ENCODE peak calls at places on chromosome 5, in nine cellular contexts. One of them, this sample, is unnamed.
A peak's percentile ranks its signal among the peaks of the same experiment; 100 is the strongest.

GRCh38 chr5:68339921-68340321 is 124.4 kb downstream of the PIK3R1 start:
- DNase-seq in stomach: no peak
- DNase-seq in fibroblast of the aortic adventitia: no peak
- DNase-seq in CD8-positive, alpha-beta T cell: no peak
- DNase-seq in sigmoid colon: no peak
- DNase-seq in progenitor cell of endocrine pancreas: no peak
- DNase-seq in IMR-90: no peak
- DNase-seq in cardiac fibroblast: peak; percentile 35
- DNase-seq in fibroblast of mammary gland: peak; percentile 28
- DNase-seq in this sample: no peak

GRCh38 chr5:160083012-160083436 is 36.2 kb downstream of the PWWP2A start:
- DNase-seq in stomach: no peak
- DNase-seq in fibroblast of the aortic adventitia: peak; percentile 94
- DNase-seq in CD8-positive, alpha-beta T cell: no peak
- DNase-seq in sigmoid colon: no peak
- DNase-seq in progenitor cell of endocrine pancreas: no peak
- DNase-seq in IMR-90: peak; percentile 81
- DNase-seq in cardiac fibroblast: peak; percentile 74
- DNase-seq in fibroblast of mammary gland: peak; percentile 76
- DNase-seq in this sample: no peak

GRCh38 chr5:72210913-72211670 is 103.8 kb downstream of the MAP1B start:
- DNase-seq in stomach: peak; percentile 68
- DNase-seq in fibroblast of the aortic adventitia: peak; percentile 88
- DNase-seq in CD8-positive, alpha-beta T cell: no peak
- DNase-seq in sigmoid colon: no peak
- DNase-seq in progenitor cell of endocrine pancreas: no peak
- DNase-seq in IMR-90: peak; percentile 88
- DNase-seq in cardiac fibroblast: peak; percentile 73
- DNase-seq in fibroblast of mammary gland: peak; percentile 88
- DNase-seq in this sample: no peak

GRCh38 chr5:134138416-134139376 is 24.2 kb downstream of the TCF7 start:
- DNase-seq in stomach: peak; percentile 22
- DNase-seq in fibroblast of the aortic adventitia: no peak
- DNase-seq in CD8-positive, alpha-beta T cell: peak; percentile 39
- DNase-seq in sigmoid colon: peak; percentile 57
- DNase-seq in progenitor cell of endocrine pancreas: no peak
- DNase-seq in IMR-90: peak; percentile 69
- DNase-seq in cardiac fibroblast: no peak
- DNase-seq in fibroblast of mammary gland: peak; percentile 58
- DNase-seq in this sample: peak; percentile 74

GRCh38 chr5:6710078-6710477 is 3.2 kb upstream of the TENT4A start:
- DNase-seq in stomach: no peak
- DNase-seq in fibroblast of the aortic adventitia: no peak
- DNase-seq in CD8-positive, alpha-beta T cell: no peak
- DNase-seq in sigmoid colon: no peak
- DNase-seq in progenitor cell of endocrine pancreas: no peak
- DNase-seq in IMR-90: no peak
- DNase-seq in cardiac fibroblast: no peak
- DNase-seq in fibroblast of mammary gland: no peak
- DNase-seq in this sample: no peak

GRCh38 chr5:159878988-159879471 is 37.3 kb upstream of the ADRA1B start:
- DNase-seq in stomach: peak; percentile 40
- DNase-seq in fibroblast of the aortic adventitia: peak; percentile 86
- DNase-seq in CD8-positive, alpha-beta T cell: no peak
- DNase-seq in sigmoid colon: peak; percentile 89
- DNase-seq in progenitor cell of endocrine pancreas: no peak
- DNase-seq in IMR-90: peak; percentile 85
- DNase-seq in cardiac fibroblast: peak; percentile 89
- DNase-seq in fibroblast of mammary gland: peak; percentile 92
- DNase-seq in this sample: no peak

GRCh38 chr5:64680289-64680688 is 10.0 kb upstream of the SHISAL2B start:
- DNase-seq in stomach: no peak
- DNase-seq in fibroblast of the aortic adventitia: peak; percentile 13
- DNase-seq in CD8-positive, alpha-beta T cell: no peak
- DNase-seq in sigmoid colon: no peak
- DNase-seq in progenitor cell of endocrine pancreas: no peak
- DNase-seq in IMR-90: no peak
- DNase-seq in cardiac fibroblast: peak; percentile 20
- DNase-seq in fibroblast of mammary gland: no peak
- DNase-seq in this sample: no peak

GRCh38 chr5:111394580-111394979 is 117.8 kb downstream of the STARD4 start:
- DNase-seq in stomach: no peak
- DNase-seq in fibroblast of the aortic adventitia: peak; percentile 76
- DNase-seq in CD8-positive, alpha-beta T cell: no peak
- DNase-seq in sigmoid colon: no peak
- DNase-seq in progenitor cell of endocrine pancreas: no peak
- DNase-seq in IMR-90: peak; percentile 91
- DNase-seq in cardiac fibroblast: peak; percentile 75
- DNase-seq in fibroblast of mammary gland: peak; percentile 76
- DNase-seq in this sample: no peak

GRCh38 chr5:172820046-172820767 is 13.8 kb upstream of the ERGIC1 start:
- DNase-seq in stomach: peak; percentile 78
- DNase-seq in fibroblast of the aortic adventitia: peak; percentile 52
- DNase-seq in CD8-positive, alpha-beta T cell: no peak
- DNase-seq in sigmoid colon: peak; percentile 82
- DNase-seq in progenitor cell of endocrine pancreas: no peak
- DNase-seq in IMR-90: peak; percentile 89
- DNase-seq in cardiac fibroblast: peak; percentile 85
- DNase-seq in fibroblast of mammary gland: peak; percentile 91
- DNase-seq in this sample: no peak

GRCh38 chr5:134133995-134134541 is 19.6 kb downstream of the TCF7 start:
- DNase-seq in stomach: peak; percentile 17
- DNase-seq in fibroblast of the aortic adventitia: no peak
- DNase-seq in CD8-positive, alpha-beta T cell: no peak
- DNase-seq in sigmoid colon: peak; percentile 61
- DNase-seq in progenitor cell of endocrine pancreas: no peak
- DNase-seq in IMR-90: no peak
- DNase-seq in cardiac fibroblast: no peak
- DNase-seq in fibroblast of mammary gland: no peak
- DNase-seq in this sample: no peak

GRCh38 chr5:67065237-67065636 is 131.4 kb downstream of the CD180 start:
- DNase-seq in stomach: no peak
- DNase-seq in fibroblast of the aortic adventitia: no peak
- DNase-seq in CD8-positive, alpha-beta T cell: no peak
- DNase-seq in sigmoid colon: no peak
- DNase-seq in progenitor cell of endocrine pancreas: no peak
- DNase-seq in IMR-90: no peak
- DNase-seq in cardiac fibroblast: no peak
- DNase-seq in fibroblast of mammary gland: no peak
- DNase-seq in this sample: peak; percentile 5

GRCh38 chr5:124910354-124911016 is 164.0 kb upstream of the ZNF608 start:
- DNase-seq in stomach: no peak
- DNase-seq in fibroblast of the aortic adventitia: no peak
- DNase-seq in CD8-positive, alpha-beta T cell: no peak
- DNase-seq in sigmoid colon: no peak
- DNase-seq in progenitor cell of endocrine pancreas: no peak
- DNase-seq in IMR-90: no peak
- DNase-seq in cardiac fibroblast: no peak
- DNase-seq in fibroblast of mammary gland: no peak
- DNase-seq in this sample: peak; percentile 14

GRCh38 chr5:45507174-45507573 is 189.0 kb downstream of the HCN1 start:
- DNase-seq in stomach: no peak
- DNase-seq in fibroblast of the aortic adventitia: no peak
- DNase-seq in CD8-positive, alpha-beta T cell: no peak
- DNase-seq in sigmoid colon: no peak
- DNase-seq in progenitor cell of endocrine pancreas: no peak
- DNase-seq in IMR-90: no peak
- DNase-seq in cardiac fibroblast: peak; percentile 0
- DNase-seq in fibroblast of mammary gland: no peak
- DNase-seq in this sample: no peak

GRCh38 chr5:141951341-141951781 is 6.6 kb downstream of the PCDH12 start:
- DNase-seq in stomach: no peak
- DNase-seq in fibroblast of the aortic adventitia: no peak
- DNase-seq in CD8-positive, alpha-beta T cell: no peak
- DNase-seq in sigmoid colon: no peak
- DNase-seq in progenitor cell of endocrine pancreas: no peak
- DNase-seq in IMR-90: no peak
- DNase-seq in cardiac fibroblast: peak; percentile 11
- DNase-seq in fibroblast of mammary gland: no peak
- DNase-seq in this sample: peak; percentile 73
- TF ChIP-seq CTCF in stomach: no peak
- TF ChIP-seq CTCF in fibroblast of the aortic adventitia: peak; percentile 33
- TF ChIP-seq CTCF in CD8-positive, alpha-beta T cell: peak; percentile 49
- TF ChIP-seq CTCF in sigmoid colon: no peak
- TF ChIP-seq CTCF in progenitor cell of endocrine pancreas: peak; percentile 59
- TF ChIP-seq CTCF in IMR-90: peak; percentile 26
- TF ChIP-seq CTCF in cardiac fibroblast: peak; percentile 65
- TF ChIP-seq CTCF in fibroblast of mammary gland: peak; percentile 29
- TF ChIP-seq CTCF in this sample: peak; percentile 18

DNA sequence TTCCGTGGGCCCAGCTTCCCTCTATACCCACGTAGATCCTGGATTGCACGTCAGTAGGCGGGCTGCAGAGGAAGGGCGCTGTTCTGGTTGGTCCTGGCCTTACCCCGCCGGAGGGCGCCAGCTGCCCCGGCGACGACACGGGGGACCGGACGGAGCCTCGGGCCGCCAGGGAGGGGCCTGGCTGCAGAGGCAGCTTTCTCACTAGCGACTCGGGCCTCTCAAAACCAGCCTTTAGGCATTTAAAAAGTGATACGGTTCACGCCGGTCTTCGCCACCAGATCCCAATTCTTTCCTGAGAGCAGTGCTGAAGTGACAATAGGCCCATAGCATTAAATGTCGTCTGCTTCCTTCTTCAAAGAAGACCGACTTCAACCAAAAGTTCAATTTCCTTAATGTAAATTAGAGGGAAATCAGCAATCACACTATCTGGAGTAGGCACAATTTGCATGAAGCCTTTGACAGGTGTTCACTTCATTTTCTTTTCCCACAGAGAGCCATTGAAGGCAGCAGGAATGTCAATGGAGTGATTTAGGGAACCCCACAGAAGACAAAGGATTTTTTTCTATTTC is 17.6 kb upstream of the UBE2D2 start:
- DNase-seq in stomach: peak; percentile 55
- DNase-seq in fibroblast of the aortic adventitia: no peak
- DNase-seq in CD8-positive, alpha-beta T cell: peak; percentile 44
- DNase-seq in sigmoid colon: peak; percentile 69
- DNase-seq in progenitor cell of endocrine pancreas: peak; percentile 25
- DNase-seq in IMR-90: peak; percentile 5
- DNase-seq in cardiac fibroblast: peak; percentile 40
- DNase-seq in fibroblast of mammary gland: no peak
- DNase-seq in this sample: peak; percentile 83
- TF ChIP-seq CTCF in stomach: no peak
- TF ChIP-seq CTCF in fibroblast of the aortic adventitia: no peak
- TF ChIP-seq CTCF in CD8-positive, alpha-beta T cell: peak; percentile 38
- TF ChIP-seq CTCF in sigmoid colon: no peak
- TF ChIP-seq CTCF in progenitor cell of endocrine pancreas: peak; percentile 37
- TF ChIP-seq CTCF in IMR-90: no peak
- TF ChIP-seq CTCF in cardiac fibroblast: no peak
- TF ChIP-seq CTCF in fibroblast of mammary gland: no peak
- TF ChIP-seq CTCF in this sample: peak; percentile 47

DNA sequence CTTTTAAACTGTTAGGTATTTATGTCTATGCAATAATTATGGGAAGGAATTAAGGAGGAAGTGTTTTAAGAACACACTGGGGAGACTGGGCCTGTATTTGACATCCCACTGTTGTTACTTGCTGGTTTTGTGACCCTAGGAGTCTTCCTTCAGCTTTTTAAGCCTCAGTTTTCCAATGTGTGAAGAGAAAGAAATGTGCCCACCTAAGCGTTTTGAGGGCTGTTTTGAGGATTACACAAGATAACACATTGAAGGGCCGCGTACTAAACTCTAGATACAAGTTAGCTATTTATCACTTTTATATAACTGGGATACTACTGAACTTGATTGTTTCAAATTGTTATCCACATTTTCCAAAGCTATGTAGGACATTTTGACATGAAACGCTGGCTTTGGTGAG is 72.5 kb downstream of the NPR3 start:
- DNase-seq in stomach: no peak
- DNase-seq in fibroblast of the aortic adventitia: no peak
- DNase-seq in CD8-positive, alpha-beta T cell: no peak
- DNase-seq in sigmoid colon: no peak
- DNase-seq in progenitor cell of endocrine pancreas: no peak
- DNase-seq in IMR-90: no peak
- DNase-seq in cardiac fibroblast: no peak
- DNase-seq in fibroblast of mammary gland: no peak
- DNase-seq in this sample: no peak
- TF ChIP-seq CTCF in stomach: no peak
- TF ChIP-seq CTCF in fibroblast of the aortic adventitia: no peak
- TF ChIP-seq CTCF in CD8-positive, alpha-beta T cell: no peak
- TF ChIP-seq CTCF in sigmoid colon: no peak
- TF ChIP-seq CTCF in progenitor cell of endocrine pancreas: no peak
- TF ChIP-seq CTCF in IMR-90: no peak
- TF ChIP-seq CTCF in cardiac fibroblast: no peak
- TF ChIP-seq CTCF in fibroblast of mammary gland: no peak
- TF ChIP-seq CTCF in this sample: no peak

GRCh38 chr5:168875839-168876238 is 296.7 kb upstream of the PANK3 start:
- DNase-seq in stomach: no peak
- DNase-seq in fibroblast of the aortic adventitia: no peak
- DNase-seq in CD8-positive, alpha-beta T cell: no peak
- DNase-seq in sigmoid colon: no peak
- DNase-seq in progenitor cell of endocrine pancreas: no peak
- DNase-seq in IMR-90: no peak
- DNase-seq in cardiac fibroblast: peak; percentile 11
- DNase-seq in fibroblast of mammary gland: no peak
- DNase-seq in this sample: no peak

GRCh38 chr5:168872246-168872645 is 293.1 kb upstream of the PANK3 start:
- DNase-seq in stomach: no peak
- DNase-seq in fibroblast of the aortic adventitia: no peak
- DNase-seq in CD8-positive, alpha-beta T cell: no peak
- DNase-seq in sigmoid colon: no peak
- DNase-seq in progenitor cell of endocrine pancreas: no peak
- DNase-seq in IMR-90: no peak
- DNase-seq in cardiac fibroblast: no peak
- DNase-seq in fibroblast of mammary gland: no peak
- DNase-seq in this sample: no peak

GRCh38 chr5:168876419-168876818 is 297.3 kb upstream of the PANK3 start:
- DNase-seq in stomach: no peak
- DNase-seq in fibroblast of the aortic adventitia: no peak
- DNase-seq in CD8-positive, alpha-beta T cell: no peak
- DNase-seq in sigmoid colon: no peak
- DNase-seq in progenitor cell of endocrine pancreas: no peak
- DNase-seq in IMR-90: no peak
- DNase-seq in cardiac fibroblast: no peak
- DNase-seq in fibroblast of mammary gland: no peak
- DNase-seq in this sample: no peak

GRCh38 chr5:168877132-168877895 is 298.1 kb upstream of the PANK3 start:
- DNase-seq in stomach: no peak
- DNase-seq in fibroblast of the aortic adventitia: no peak
- DNase-seq in CD8-positive, alpha-beta T cell: no peak
- DNase-seq in sigmoid colon: no peak
- DNase-seq in progenitor cell of endocrine pancreas: peak; percentile 23
- DNase-seq in IMR-90: no peak
- DNase-seq in cardiac fibroblast: no peak
- DNase-seq in fibroblast of mammary gland: no peak
- DNase-seq in this sample: no peak

DNA sequence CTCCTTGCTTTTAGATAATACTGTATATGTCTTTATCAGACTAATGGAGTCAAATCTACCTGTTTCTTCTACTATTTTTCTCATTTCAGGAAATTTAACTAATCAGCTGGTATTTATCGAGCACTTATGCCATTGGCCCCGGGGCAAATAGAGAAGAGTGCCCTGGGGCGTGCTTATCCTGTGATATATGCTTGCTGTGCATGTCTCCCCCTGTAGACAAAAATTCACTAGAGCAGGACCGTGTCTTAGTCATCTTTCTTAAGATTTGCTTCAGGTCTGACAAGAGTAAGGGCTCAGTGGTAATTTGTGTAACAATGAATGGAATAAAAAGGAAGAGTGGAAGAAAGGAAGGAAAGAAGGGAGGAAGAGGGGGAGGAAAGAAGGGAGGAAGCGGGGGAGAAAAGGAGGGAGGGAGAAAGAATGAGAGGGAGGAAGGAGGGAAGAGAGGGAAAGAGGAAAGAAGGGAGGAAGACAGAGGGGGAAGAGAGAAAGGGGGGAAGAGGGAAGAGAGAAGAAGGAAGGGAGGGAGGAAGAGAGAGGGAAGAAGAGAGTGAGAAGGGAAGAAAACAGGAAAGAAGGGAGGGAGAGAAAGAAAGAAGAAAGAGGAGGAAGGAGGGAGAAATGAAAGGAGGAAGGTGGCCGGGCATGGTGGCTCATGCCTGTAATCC is 295.7 kb upstream of the PANK3 start:
- DNase-seq in stomach: no peak
- DNase-seq in fibroblast of the aortic adventitia: no peak
- DNase-seq in CD8-positive, alpha-beta T cell: no peak
- DNase-seq in sigmoid colon: no peak
- DNase-seq in progenitor cell of endocrine pancreas: no peak
- DNase-seq in IMR-90: peak; percentile 5
- DNase-seq in cardiac fibroblast: peak; percentile 10
- DNase-seq in fibroblast of mammary gland: peak; percentile 15
- DNase-seq in this sample: no peak
- TF ChIP-seq CTCF in stomach: no peak
- TF ChIP-seq CTCF in fibroblast of the aortic adventitia: peak; percentile 18
- TF ChIP-seq CTCF in CD8-positive, alpha-beta T cell: no peak
- TF ChIP-seq CTCF in sigmoid colon: no peak
- TF ChIP-seq CTCF in progenitor cell of endocrine pancreas: peak; percentile 37
- TF ChIP-seq CTCF in IMR-90: peak; percentile 35
- TF ChIP-seq CTCF in cardiac fibroblast: peak; percentile 10
- TF ChIP-seq CTCF in fibroblast of mammary gland: peak; percentile 22
- TF ChIP-seq CTCF in this sample: no peak